ENCODE peak calls at places on chromosome 9, in four cellular contexts. N is small intestine, Q is spleen, B is AG04450. D is an unnamed sample.
A peak's percentile ranks its signal among the peaks of the same experiment; 100 is the strongest.

GRCh38 chr9:127451681-127452480 is 571 bp downstream of the LRSAM1 start:
- DNase-seq in Q (peak; percentile 90), B (no peak), N (peak; percentile 59), D (peak; percentile 80)

GRCh38 chr9:83059417-83059816 is 3.5 kb downstream of the RASEF start:
- DNase-seq in N (no peak), B (no peak), Q (no peak), D (no peak)

GRCh38 chr9:107284636-107285035 is 1.6 kb downstream of the RAD23B start:
- DNase-seq in B (no peak), N (no peak), Q (no peak), D (no peak)

GRCh38 chr9:117644133-117644532 is 60.1 kb upstream of the TLR4 start:
- DNase-seq in N (no peak), Q (no peak), B (no peak), D (no peak)

GRCh38 chr9:112311497-112311896 is 21.9 kb downstream of the PTBP3 start:
- DNase-seq in B (no peak), N (no peak), Q (no peak), D (no peak)

GRCh38 chr9:132609829-132610228 is 27.4 kb downstream of the BARHL1 start:
- DNase-seq in N (no peak), B (peak; percentile 60), Q (no peak), D (no peak)

GRCh38 chr9:21294325-21294724 is 10.8 kb downstream of the IFNA5 start:
- DNase-seq in N (peak; percentile 80), B (no peak), Q (no peak), D (no peak)

GRCh38 chr9:127121628-127122175 is 733 bp downstream of the ANGPTL2 start:
- DNase-seq in B (no peak), N (no peak), Q (no peak), D (no peak)

GRCh38 chr9:109355564-109356297 is 34.9 kb upstream of the EPB41L4B start:
- DNase-seq in B (no peak), Q (no peak), N (no peak), D (no peak)

GRCh38 chr9:114770991-114771390 is 34.8 kb downstream of the TNFSF15 start:
- DNase-seq in Q (no peak), B (no peak), N (no peak), D (no peak)

GRCh38 chr9:115524467-115525059 is 406.6 kb upstream of the TNC start:
- DNase-seq in N (peak; percentile 52), B (peak; percentile 55), Q (no peak), D (no peak)

DNA sequence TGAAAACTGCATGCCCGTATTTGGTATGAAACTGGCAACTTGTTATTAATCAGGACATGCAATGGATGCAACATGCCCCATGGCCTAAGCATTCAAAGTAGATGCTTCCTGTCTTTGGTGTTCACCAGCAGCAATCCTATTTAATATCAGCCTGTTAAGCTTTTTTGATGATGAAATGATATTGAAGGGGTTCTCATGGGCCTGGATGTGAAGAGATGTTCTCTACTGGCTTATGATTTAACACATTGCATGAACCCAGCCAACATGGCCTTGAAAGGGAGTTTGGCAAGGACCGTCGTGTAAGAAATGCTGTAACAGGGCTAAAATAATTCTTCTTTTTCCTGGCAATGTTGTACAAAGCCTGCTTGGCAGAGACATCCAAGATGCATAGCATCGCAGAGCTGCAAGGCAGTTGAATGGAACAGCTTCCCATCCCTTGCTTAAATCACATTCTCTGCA is 111.2 kb downstream of the SMARCA2 start:
- DNase-seq in Q (no peak), N (no peak), B (no peak), D (peak; percentile 53)
- H3K4me3 ChIP-seq in Q (peak overlapping the region; percentile 39), N (no peak overlapping the region), B (no peak overlapping the region), D (peak overlapping the region; percentile 32)

GRCh38 chr9:85445887-85446286 is 295.9 kb downstream of the AGTPBP1 start:
- DNase-seq in N (no peak), Q (no peak), B (no peak), D (no peak)
- H3K9me3 ChIP-seq in N (no peaks in the 10 kb centered on the region), Q (peaks cover 5% of the 10 kb centered on the region), B (peaks cover 7% of the 10 kb centered on the region), D (no peaks in the 10 kb centered on the region)

GRCh38 chr9:81373294-81373693 is 316.1 kb downstream of the TLE1 start:
- DNase-seq in Q (no peak), N (no peak), B (no peak), D (peak; percentile 72)
- H3K27ac ChIP-seq in Q (no peak overlapping the region), N (no peak overlapping the region), B (no peak overlapping the region), D (peak overlapping the region; percentile 25)

GRCh38 chr9:95316794-95317118 is 753 bp downstream of the FANCC start:
- DNase-seq in B (no peak), Q (peak; percentile 88), N (peak; percentile 82), D (peak; percentile 78)

GRCh38 chr9:95317893-95318211 is 343 bp upstream of the FANCC start:
- DNase-seq in Q (no peak), N (no peak), B (no peak), D (no peak)

GRCh38 chr9:95315108-95315746 is 2.3 kb downstream of the FANCC start:
- DNase-seq in Q (no peak), B (no peak), N (no peak), D (no peak)

GRCh38 chr9:95317119-95317892 is at the start of gene FANCC:
- DNase-seq in Q (peak; percentile 96), N (peak; percentile 89), B (peak; percentile 69), D (peak; percentile 96)

GRCh38 chr9:95316274-95316673 is 1.2 kb downstream of the FANCC start:
- DNase-seq in Q (no peak), N (no peak), B (no peak), D (no peak)
- H3K4me3 ChIP-seq in Q (peak overlapping the region; percentile 99), N (peak overlapping the region; percentile 90), B (peak overlapping the region; percentile 88), D (peak overlapping the region; percentile 80)

GRCh38 chr9:102875687-102876086 is 119.4 kb upstream of the CYLC2 start:
- DNase-seq in N (no peak), Q (no peak), B (no peak), D (no peak)
- H3K9me3 ChIP-seq in N (no peaks in the 10 kb centered on the region), Q (no peaks in the 10 kb centered on the region), B (peaks cover 3% of the 10 kb centered on the region), D (no peaks in the 10 kb centered on the region)

DNA sequence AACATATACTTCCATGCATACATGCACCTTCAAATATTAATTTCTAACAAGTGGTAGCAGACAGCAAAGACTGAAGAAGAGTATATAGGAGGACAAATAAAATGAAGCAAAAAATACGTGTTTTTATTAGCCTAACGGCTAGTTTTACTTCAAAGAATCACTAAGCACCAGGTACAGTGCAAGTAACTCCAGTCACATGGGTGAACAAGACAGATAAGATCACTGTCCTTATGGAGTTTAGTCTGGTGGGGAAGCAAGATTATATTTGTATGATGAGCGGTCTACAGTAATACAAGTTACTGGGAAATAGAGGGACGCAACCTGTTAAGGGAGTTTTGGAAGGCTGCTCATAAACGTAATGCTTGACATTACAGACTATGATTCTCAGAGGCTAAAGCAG is 16.0 kb downstream of the FBXW2 start:
- DNase-seq in N (no peak), Q (no peak), B (no peak), D (no peak)
- H3K27ac ChIP-seq in N (no peak overlapping the region), Q (no peak overlapping the region), B (no peak overlapping the region), D (no peak overlapping the region)

D was measured in right cardiac atrium.